ENCODE peak calls at places on chromosomes 3 and 15, in eight cellular contexts. G, V, F, X, H, I, P and R are unnamed samples.

GRCh38 chr15:29888651-29889050 is 66.4 kb upstream of the TJP1 start:
- DNase-seq in V (no peak), F (no peak), H (no peak), G (no peak), X (peak), P (no peak), I (no peak), R (no peak)

GRCh38 chr3:136891934-136892855 is 30.2 kb downstream of the NCK1 start:
- DNase-seq in P (no peak), F (no peak), V (no peak), H (no peak), I (no peak), G (no peak), X (no peak), R (no peak)

GRCh38 chr15:64842986-64843561 is 1.4 kb downstream of the PLEKHO2 start:
- DNase-seq in I (peak), H (peak), X (peak), V (peak), F (peak), G (peak), P (peak), R (no peak)

GRCh38 chr3:13716540-13717221 is 163.2 kb downstream of the WNT7A start:
- DNase-seq in P (no peak), G (no peak), I (peak), V (no peak), X (no peak), F (no peak), H (no peak), R (no peak)

GRCh38 chr3:59254433-59254832 is 204.6 kb upstream of the CFAP20DC start:
- DNase-seq in G (no peak), V (no peak), P (no peak), H (no peak), X (no peak), F (no peak), I (no peak), R (no peak)

GRCh38 chr3:174202146-174202545 is 657.0 kb upstream of the NAALADL2 start:
- DNase-seq in P (no peak), G (no peak), I (no peak), H (no peak), X (no peak), V (no peak), F (no peak), R (no peak)

GRCh38 chr15:98169551-98169950 is 209.0 kb downstream of the ARRDC4 start:
- DNase-seq in H (no peak), I (no peak), V (no peak), X (no peak), G (no peak), P (no peak), F (no peak), R (no peak)

GRCh38 chr3:13879946-13880810 is at the start of gene WNT7A:
- DNase-seq in H (peak), I (peak), X (no peak), G (peak), V (peak), P (peak), F (peak), R (no peak)

GRCh38 chr15:78308422-78309021 is 9.1 kb upstream of the SKIC8 start:
- DNase-seq in F (peak), H (peak), G (no peak), V (peak), P (peak), I (peak), X (peak), R (no peak)

GRCh38 chr3:59593380-59593779 is 543.6 kb upstream of the CFAP20DC start:
- DNase-seq in G (no peak), H (no peak), P (no peak), F (no peak), V (no peak), I (no peak), X (no peak), R (no peak)

GRCh38 chr3:153513236-153513635 is 351.2 kb downstream of the RAP2B start:
- DNase-seq in G (no peak), P (peak), F (no peak), I (no peak), V (no peak), X (no peak), H (no peak), R (no peak)

GRCh38 chr3:9715127-9715526 is 11.5 kb downstream of the CPNE9 start:
- DNase-seq in G (no peak), I (no peak), H (no peak), P (no peak), X (no peak), V (no peak), F (no peak), R (no peak)

GRCh38 chr3:44241706-44242105 is at the start of gene TOPAZ1:
- DNase-seq in G (no peak), I (no peak), V (no peak), P (no peak), X (no peak), H (no peak), F (no peak), R (no peak)

GRCh38 chr3:38353151-38353550 is 6.6 kb downstream of the XYLB start:
- DNase-seq in I (no peak), G (no peak), X (peak), V (no peak), P (no peak), F (no peak), H (no peak), R (no peak)

GRCh38 chr3:45537596-45537959 is 57.0 kb upstream of the LIMD1 start:
- DNase-seq in I (no peak), G (no peak), P (no peak), V (no peak), H (no peak), F (no peak), X (no peak), R (no peak)

GRCh38 chr15:49620174-49620573 is 444 bp downstream of the FAM227B start:
- DNase-seq in X (peak), P (no peak), G (no peak), F (no peak), V (no peak), I (no peak), H (peak), R (no peak)

GRCh38 chr3:52281980-52282801 is 3.7 kb upstream of the WDR82 start:
- DNase-seq in V (no peak), X (no peak), P (no peak), H (no peak), F (no peak), I (no peak), G (no peak), R (no peak)

GRCh38 chr3:184937611-184938010 is 125.6 kb downstream of the VPS8 start:
- DNase-seq in F (no peak), H (no peak), P (no peak), G (no peak), I (no peak), V (no peak), X (no peak), R (no peak)

GRCh38 chr15:81027200-81027599 is 26.5 kb downstream of the TLNRD1 start:
- DNase-seq in X (peak), V (no peak), G (no peak), H (no peak), I (no peak), P (no peak), F (no peak), R (no peak)

GRCh38 chr3:69370156-69370944 is 15.5 kb downstream of the FRMD4B start:
- DNase-seq in X (no peak), I (peak), V (peak), P (no peak), F (no peak), H (no peak), G (no peak), R (no peak)

GRCh38 chr15:68735610-68736009 is 85.1 kb downstream of the ANP32A start:
- DNase-seq in F (no peak), I (no peak), X (no peak), V (no peak), H (no peak), G (no peak), P (no peak), R (no peak)

GRCh38 chr3:33791477-33792166 is 6.8 kb upstream of the PDCD6IP start:
- DNase-seq in V (no peak), P (no peak), H (no peak), G (no peak), X (peak), I (peak), F (no peak), R (no peak)
- TF ChIP-seq CTCF in V (no peak), P (no peak), H (no peak), G (no peak), X (no peak), I (no peak), F (no peak), R (no peak)

GRCh38 chr3:121152573-121152972 is 244.6 kb downstream of the STXBP5L start:
- DNase-seq in X (no peak), P (no peak), I (no peak), G (no peak), H (no peak), V (no peak), F (no peak), R (no peak)
- TF ChIP-seq CTCF in X (no peak), P (peak), I (no peak), G (no peak), H (peak), V (no peak), F (no peak), R (no peak)

GRCh38 chr15:90903733-90904536 is 833 bp downstream of the MAN2A2 start:
- DNase-seq in X (no peak), G (no peak), P (peak), F (peak), I (no peak), V (peak), H (peak), R (no peak)
- TF ChIP-seq CTCF in X (no peak), G (no peak), P (no peak), F (no peak), I (no peak), V (no peak), H (no peak), R (no peak)

GRCh38 chr3:31695280-31696008 is 162.7 kb downstream of the STT3B start:
- DNase-seq in H (peak), V (no peak), F (peak), X (no peak), I (no peak), G (no peak), P (peak), R (no peak)
- TF ChIP-seq CTCF in H (peak), V (no peak), F (peak), X (peak), I (peak), G (no peak), P (no peak), R (peak)

GRCh38 chr3:193452338-193452737 is 73.8 kb upstream of the ATP13A5 start:
- DNase-seq in F (no peak), X (no peak), I (no peak), H (no peak), V (no peak), P (no peak), G (no peak), R (no peak)
- TF ChIP-seq CTCF in F (no peak), X (no peak), I (no peak), H (peak), V (no peak), P (peak), G (no peak), R (peak)

GRCh38 chr15:74482661-74483060 is 21.7 kb upstream of the UBL7 start:
- DNase-seq in V (no peak), G (no peak), I (no peak), H (no peak), X (no peak), F (no peak), P (peak), R (no peak)
- TF ChIP-seq CTCF in V (no peak), G (no peak), I (no peak), H (no peak), X (no peak), F (no peak), P (no peak), R (no peak)

GRCh38 chr3:66037330-66037985 is 1.3 kb downstream of the MAGI1 start:
- DNase-seq in F (peak), I (no peak), P (peak), G (peak), V (peak), X (peak), H (peak), R (no peak)
- TF ChIP-seq CTCF in F (no peak), I (no peak), P (no peak), G (peak), V (no peak), X (peak), H (no peak), R (no peak)

DNA sequence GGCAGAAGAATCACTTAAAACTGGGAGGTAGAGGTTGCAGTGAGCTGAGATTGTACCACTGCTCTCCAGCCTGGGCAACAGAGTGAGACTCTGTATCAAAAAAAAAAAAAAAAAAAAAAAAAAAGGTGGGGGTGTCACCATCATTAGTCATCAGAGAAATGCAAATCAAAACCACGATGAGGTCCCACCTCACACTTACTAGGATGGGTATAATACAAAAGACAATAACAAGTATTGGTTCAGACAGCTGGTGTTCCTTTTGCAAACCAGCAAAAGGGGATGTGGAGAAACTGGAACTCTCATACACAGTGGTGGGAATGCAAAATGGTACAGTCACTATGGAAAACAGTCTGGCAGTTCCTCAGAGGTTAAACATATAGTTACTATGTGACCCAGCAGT is 78.7 kb upstream of the TSC22D2 start:
- DNase-seq in P (no peak), X (no peak), V (no peak), I (no peak), G (no peak), F (no peak), H (no peak), R (no peak)
- TF ChIP-seq CTCF in P (no peak), X (no peak), V (no peak), I (no peak), G (no peak), F (no peak), H (no peak), R (no peak)

GRCh38 chr3:101676765-101677435 is at the start of gene ZBTB11:
- DNase-seq in I (peak), V (peak), X (peak), F (peak), P (peak), H (peak), G (peak), R (peak)
- TF ChIP-seq CTCF in I (peak), V (no peak), X (peak), F (no peak), P (peak), H (peak), G (peak), R (peak)

GRCh38 chr3:98341758-98342157 is 11.9 kb upstream of the OR5K4 start:
- DNase-seq in X (no peak), H (no peak), G (no peak), I (no peak), F (no peak), P (no peak), V (no peak), R (no peak)

GRCh38 chr3:98339031-98339430 is 14.6 kb upstream of the OR5K4 start:
- DNase-seq in F (no peak), I (no peak), V (no peak), G (no peak), X (no peak), H (no peak), P (no peak), R (no peak)

DNA sequence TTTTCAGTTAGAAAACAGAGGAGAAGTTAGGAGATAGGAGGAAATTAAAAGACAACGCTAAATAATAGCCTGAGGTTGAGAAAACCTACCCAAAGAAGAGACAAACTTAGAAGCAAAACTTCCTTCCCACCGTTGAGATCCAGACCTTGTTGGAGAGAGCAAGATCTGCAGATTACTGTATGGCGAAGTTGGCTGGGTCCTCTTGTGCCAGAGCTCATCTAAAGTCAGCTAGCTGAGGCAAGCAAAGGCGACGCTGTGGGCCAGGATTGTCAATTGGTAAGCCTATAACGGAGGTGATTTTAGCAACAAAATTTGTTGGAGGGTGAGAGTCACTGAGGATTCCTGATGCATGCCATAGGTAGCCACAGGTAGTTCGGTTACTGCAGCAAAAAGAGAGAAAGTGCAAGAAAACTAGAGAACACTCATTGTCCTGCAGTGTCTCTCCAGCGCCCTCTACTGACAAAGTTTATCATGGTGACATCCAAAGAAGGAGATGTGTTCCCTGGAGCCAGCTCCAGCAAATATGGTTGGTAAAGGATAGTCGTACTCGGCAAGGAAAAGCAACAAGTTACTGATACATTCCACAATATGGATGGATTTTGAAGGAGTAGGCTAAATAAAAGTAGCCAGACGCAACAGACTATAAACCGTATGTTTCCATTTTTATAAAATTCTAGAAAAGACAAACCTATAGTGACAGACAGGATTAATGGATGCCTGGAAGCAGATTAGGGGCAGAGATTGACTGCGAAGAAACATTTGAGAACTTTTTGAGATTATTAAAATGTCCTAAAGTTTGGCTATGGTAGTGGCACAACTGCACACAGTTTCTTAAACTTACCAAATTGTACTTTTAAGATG is 9.8 kb upstream of the OR5K4 start:
- DNase-seq in V (peak), I (no peak), G (no peak), F (peak), P (peak), X (peak), H (peak), R (peak)
- TF ChIP-seq CTCF in V (no peak), I (peak), G (no peak), F (peak), P (peak), X (peak), H (peak), R (peak)